ENCODE peak calls at places on chromosomes 5 and 9, in eight cellular contexts. K is HCT116, J is GM12892, L is H1, P is K562, C is endothelial cell of umbilical vein, Y is stomach, Q is prostate gland. S is an unnamed sample.

GRCh38 chr9:127451681-127452480 is 571 bp downstream of the LRSAM1 start:
- DNase-seq in K (no peak), J (peak), L (peak), P (peak), C (peak), Y (peak), Q (peak), S (peak)

GRCh38 chr5:176608937-176609723 is 826 bp downstream of the GPRIN1 start:
- DNase-seq in K (no peak), J (no peak), L (no peak), P (no peak), C (no peak), Y (no peak), Q (no peak), S (no peak)

GRCh38 chr9:114286146-114286679 is 36.7 kb upstream of the ORM1 start:
- DNase-seq in K (no peak), J (no peak), L (peak), P (no peak), C (no peak), Y (no peak), Q (no peak), S (no peak)

GRCh38 chr5:32116574-32117313 is 57.4 kb downstream of the GOLPH3 start:
- DNase-seq in K (no peak), J (no peak), L (no peak), P (no peak), C (no peak), Y (no peak), Q (no peak), S (no peak)

GRCh38 chr5:56670916-56671315 is 144.4 kb upstream of the MAP3K1 start:
- DNase-seq in K (no peak), J (no peak), L (no peak), P (no peak), C (no peak), Y (no peak), Q (no peak), S (no peak)

GRCh38 chr5:143350790-143351603 is 52.5 kb downstream of the NR3C1 start:
- DNase-seq in K (peak), J (no peak), L (no peak), P (no peak), C (peak), Y (no peak), Q (no peak), S (peak)

GRCh38 chr5:172299916-172300439 is 16.4 kb upstream of the UBTD2 start:
- DNase-seq in K (no peak), J (no peak), L (no peak), P (no peak), C (no peak), Y (no peak), Q (no peak), S (no peak)

GRCh38 chr5:135015942-135016341 is 18.1 kb downstream of the PITX1 start:
- DNase-seq in K (no peak), J (no peak), L (peak), P (no peak), C (no peak), Y (no peak), Q (no peak), S (no peak)

GRCh38 chr9:31185831-31186230 is 1198.6 kb upstream of the ACO1 start:
- DNase-seq in K (no peak), J (no peak), L (no peak), P (no peak), C (no peak), Y (no peak), Q (no peak), S (no peak)

GRCh38 chr9:37800631-37801286 is at the start of gene DCAF10:
- DNase-seq in K (peak), J (peak), L (peak), P (peak), C (peak), Y (peak), Q (peak), S (peak)
- TF ChIP-seq POLR2A in K (peak), J (peak), L (peak), P (peak), C (peak), Y (peak), Q (peak), S (peak)

GRCh38 chr5:157651623-157652376 is 438 bp downstream of the SOX30 start:
- DNase-seq in K (no peak), J (peak), L (peak), P (no peak), C (peak), Y (peak), Q (peak), S (peak)
- TF ChIP-seq POLR2AphosphoS5 in K (no peak), J (no peak), L (no peak), P (no peak), C (no peak), Y (peak), Q (no peak), S (no peak)

GRCh38 chr9:128633057-128633456 is 23.6 kb downstream of the DYNC2I2 start:
- DNase-seq in K (no peak), J (no peak), L (no peak), P (no peak), C (no peak), Y (no peak), Q (no peak), S (no peak)
- TF ChIP-seq POLR2A in K (no peak), J (no peak), L (no peak), P (no peak), C (no peak), Y (no peak), Q (no peak), S (no peak)

DNA sequence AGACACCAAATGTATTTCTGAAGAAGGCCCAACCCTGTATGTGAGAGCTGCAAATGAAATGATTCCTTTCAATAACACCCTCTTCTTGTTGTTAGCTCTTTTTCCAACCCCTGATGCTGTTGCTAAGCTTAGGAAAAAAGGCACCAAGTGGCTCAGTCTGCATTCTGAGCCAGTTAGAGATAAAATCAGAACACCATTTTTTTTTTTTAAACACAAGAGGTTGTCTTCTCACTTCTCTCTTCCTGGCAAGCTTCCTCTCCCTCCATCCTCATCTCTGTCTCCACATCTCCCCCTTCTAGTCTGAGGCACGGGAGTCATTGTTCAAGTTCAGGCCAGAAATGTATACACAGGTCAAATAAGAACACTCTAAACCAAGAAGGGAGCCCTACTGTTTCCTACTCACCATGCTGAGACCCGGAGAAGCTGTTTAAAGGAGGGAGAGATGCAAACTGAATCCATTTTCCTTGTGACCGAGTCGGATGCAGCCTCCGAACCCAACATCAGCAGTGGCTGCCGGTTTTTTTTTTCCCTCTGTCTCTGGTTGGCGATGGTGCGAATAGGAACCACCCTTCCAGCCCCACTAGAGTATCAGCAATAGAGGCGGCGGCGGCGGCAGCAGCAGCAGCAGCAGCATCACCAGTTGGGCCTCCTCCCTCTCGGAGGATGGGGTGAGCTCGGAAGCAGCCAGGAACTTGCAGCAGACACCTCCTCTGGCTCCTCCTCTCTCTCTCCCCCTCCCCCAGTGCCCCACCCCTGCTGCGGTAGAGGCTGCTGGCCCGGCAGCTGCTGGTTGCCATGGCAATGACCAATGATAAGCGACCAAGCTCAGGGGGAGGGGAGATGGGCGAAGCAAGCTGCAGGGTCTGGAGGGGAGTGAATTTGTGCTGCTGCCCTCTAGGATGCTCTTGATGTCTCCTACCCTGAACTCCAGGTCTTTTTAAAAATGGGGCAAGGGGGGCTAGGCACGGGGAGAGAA is at the start of gene JAKMIP2:
- DNase-seq in K (no peak), J (peak), L (peak), P (peak), C (no peak), Y (peak), Q (peak), S (peak)
- TF ChIP-seq POLR2AphosphoS5 in K (no peak), J (no peak), L (peak), P (no peak), C (no peak), Y (no peak), Q (no peak), S (no peak)

DNA sequence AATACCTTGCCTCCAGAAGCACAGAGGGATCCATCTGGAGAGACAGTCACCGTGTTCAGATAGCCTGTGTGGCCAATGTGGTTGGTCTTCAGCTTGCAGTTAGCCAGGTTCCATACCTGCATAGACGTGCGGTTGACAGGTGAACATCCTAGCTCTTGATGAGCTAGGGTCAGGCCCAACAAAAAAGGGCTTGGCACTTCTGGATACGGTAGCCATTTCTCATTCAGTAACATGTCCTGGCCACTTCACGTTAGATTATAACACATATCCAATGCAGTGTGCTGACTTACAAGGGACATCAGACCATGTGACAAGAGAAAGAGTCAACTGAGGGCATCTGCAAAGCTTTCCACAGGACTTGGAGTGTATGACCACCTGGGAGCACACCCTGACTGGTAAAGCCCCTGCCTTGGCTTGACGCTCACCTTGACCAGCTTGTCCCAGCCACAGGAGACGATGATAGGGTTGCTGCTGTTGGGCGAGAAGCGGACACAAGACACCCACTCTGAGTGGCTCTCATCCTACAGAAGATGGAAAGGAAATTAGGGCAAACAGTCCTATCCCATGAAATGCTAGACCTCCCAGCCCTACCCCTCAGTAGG is 4.5 kb downstream of the RACK1 start:
- DNase-seq in K (no peak), J (no peak), L (no peak), P (no peak), C (no peak), Y (no peak), Q (no peak), S (no peak)
- TF ChIP-seq POLR2A in K (no peak), J (no peak), L (peak), P (peak), C (no peak), Y (no peak), Q (no peak), S (no peak)

DNA sequence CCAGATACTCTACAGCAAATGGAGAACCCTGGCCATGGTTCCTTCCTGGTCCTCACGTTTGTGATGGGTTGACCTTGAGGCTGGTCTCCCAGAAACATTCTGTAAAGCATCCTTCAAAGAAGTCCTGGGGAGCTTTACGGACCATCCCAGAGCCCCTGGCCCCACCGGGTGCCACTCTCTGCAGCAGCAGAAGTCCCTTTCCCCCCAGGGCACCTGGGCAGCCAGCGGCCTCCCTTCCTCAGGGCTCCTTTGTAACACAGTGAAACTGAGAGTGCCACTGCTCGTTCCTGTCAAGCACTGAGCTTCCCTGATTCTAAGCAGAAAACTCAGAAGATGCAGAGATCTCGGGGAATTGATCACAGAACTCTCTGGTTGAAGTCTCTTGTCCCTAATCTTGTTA is 104.3 kb downstream of the ENTREP1 start:
- DNase-seq in K (no peak), J (no peak), L (no peak), P (no peak), C (no peak), Y (no peak), Q (no peak), S (no peak)
- TF ChIP-seq POLR2AphosphoS5 in K (no peak), J (no peak), L (no peak), P (no peak), C (no peak), Y (no peak), Q (no peak), S (no peak)

GRCh38 chr9:93023521-93023815 is 35.0 kb upstream of the SUSD3 start:
- DNase-seq in K (no peak), J (no peak), L (no peak), P (no peak), C (no peak), Y (no peak), Q (no peak), S (no peak)

GRCh38 chr9:93024646-93024910 is 33.9 kb upstream of the SUSD3 start:
- DNase-seq in K (no peak), J (no peak), L (no peak), P (no peak), C (no peak), Y (no peak), Q (no peak), S (no peak)

GRCh38 chr9:93020785-93021670 is 37.5 kb upstream of the SUSD3 start:
- DNase-seq in K (no peak), J (no peak), L (no peak), P (no peak), C (no peak), Y (no peak), Q (no peak), S (no peak)

GRCh38 chr9:93022066-93022465 is 36.4 kb upstream of the SUSD3 start:
- DNase-seq in K (no peak), J (no peak), L (no peak), P (no peak), C (no peak), Y (no peak), Q (no peak), S (no peak)

DNA sequence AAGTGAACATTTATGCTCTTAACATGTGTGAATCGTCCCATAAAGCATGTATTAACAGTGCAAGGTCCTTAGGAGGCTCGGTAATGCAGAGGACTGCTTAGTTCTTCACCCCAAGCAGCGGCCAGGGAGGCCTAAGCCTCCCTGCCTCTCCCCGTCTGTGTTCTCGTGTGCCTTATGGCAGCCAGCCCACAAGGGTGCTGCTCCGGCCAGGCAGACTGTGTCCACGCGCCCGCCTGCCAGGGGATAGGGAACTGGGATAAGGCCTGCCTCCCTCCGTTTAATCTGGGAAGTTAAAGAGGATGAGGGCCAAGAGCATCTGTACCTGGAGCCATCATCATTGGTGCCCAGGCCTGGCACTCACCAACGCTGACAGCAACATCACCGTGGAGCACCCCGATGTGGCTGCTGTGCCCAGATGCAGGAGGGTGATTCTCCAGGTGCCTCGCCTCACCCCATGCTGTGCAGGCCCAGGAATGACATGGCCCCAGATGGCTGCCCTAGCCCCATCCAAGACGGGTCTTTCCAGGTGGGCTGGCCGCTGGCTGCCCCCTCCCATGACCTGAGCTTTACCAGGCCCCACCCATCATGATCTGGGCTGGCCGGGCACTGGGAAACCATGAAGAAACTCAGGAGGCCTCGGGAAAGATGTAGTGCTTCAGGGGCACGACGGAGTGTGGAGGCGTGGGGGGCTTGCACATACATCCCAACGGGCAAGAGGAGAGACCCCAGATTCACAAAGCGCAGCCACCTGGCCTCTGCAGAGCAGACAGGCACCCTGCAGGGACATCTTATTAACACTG is 35.6 kb upstream of the SUSD3 start:
- DNase-seq in K (no peak), J (no peak), L (no peak), P (no peak), C (no peak), Y (no peak), Q (no peak), S (no peak)
- TF ChIP-seq POLR2A in K (no peak), J (no peak), L (no peak), P (no peak), C (no peak), Y (no peak), Q (no peak), S (no peak)

GRCh38 chr5:39494099-39494498 is 69.3 kb upstream of the DAB2 start:
- DNase-seq in K (no peak), J (no peak), L (no peak), P (no peak), C (peak), Y (no peak), Q (no peak), S (no peak)
- TF ChIP-seq POLR2AphosphoS5 in K (no peak), J (no peak), L (no peak), P (no peak), C (no peak), Y (no peak), Q (no peak), S (no peak)

GRCh38 chr9:86947146-86948081 is at the start of gene GAS1:
- DNase-seq in K (peak), J (peak), L (peak), P (peak), C (peak), Y (peak), Q (peak), S (peak)
- TF ChIP-seq POLR2A in K (no peak), J (no peak), L (peak), P (no peak), C (no peak), Y (no peak), Q (peak), S (no peak)